ENCODE peak calls at places on chromosome 11, in eight cellular contexts. One of them, this sample, is unnamed.

GRCh38 chr11:7892751-7893356 is 38.2 kb downstream of the OR10A6 start:
- DNase-seq in HFFc6: peak
- DNase-seq in osteocyte: no peak
- DNase-seq in fibroblast of the aortic adventitia: peak
- DNase-seq in DND-41: peak
- DNase-seq in heart right ventricle: no peak
- DNase-seq in GM10248: peak
- DNase-seq in cardiac muscle cell: peak
- DNase-seq in this sample: no peak

GRCh38 chr11:77515063-77515462 is 41.2 kb upstream of the PAK1 start:
- DNase-seq in HFFc6: no peak
- DNase-seq in fibroblast of the aortic adventitia: no peak
- DNase-seq in osteocyte: no peak
- DNase-seq in heart right ventricle: no peak
- DNase-seq in DND-41: no peak
- DNase-seq in GM10248: no peak
- DNase-seq in cardiac muscle cell: no peak
- DNase-seq in this sample: no peak

GRCh38 chr11:17063171-17064002 is 14.1 kb downstream of the RPS13 start:
- DNase-seq in GM10248: peak
- DNase-seq in cardiac muscle cell: peak
- DNase-seq in DND-41: peak
- DNase-seq in osteocyte: peak
- DNase-seq in HFFc6: peak
- DNase-seq in heart right ventricle: peak
- DNase-seq in fibroblast of the aortic adventitia: peak
- DNase-seq in this sample: peak

GRCh38 chr11:17552392-17553248 is 5.6 kb downstream of the OTOG start:
- DNase-seq in fibroblast of the aortic adventitia: no peak
- DNase-seq in cardiac muscle cell: no peak
- DNase-seq in heart right ventricle: no peak
- DNase-seq in GM10248: no peak
- DNase-seq in HFFc6: no peak
- DNase-seq in osteocyte: no peak
- DNase-seq in DND-41: no peak
- DNase-seq in this sample: no peak

GRCh38 chr11:36231300-36231699 is 57.9 kb downstream of the COMMD9 start:
- DNase-seq in HFFc6: peak
- DNase-seq in cardiac muscle cell: peak
- DNase-seq in GM10248: no peak
- DNase-seq in osteocyte: no peak
- DNase-seq in heart right ventricle: no peak
- DNase-seq in DND-41: no peak
- DNase-seq in fibroblast of the aortic adventitia: peak
- DNase-seq in this sample: no peak

GRCh38 chr11:126166413-126166812 is 45.0 kb downstream of the RPUSD4 start:
- DNase-seq in HFFc6: no peak
- DNase-seq in DND-41: no peak
- DNase-seq in osteocyte: no peak
- DNase-seq in GM10248: no peak
- DNase-seq in heart right ventricle: no peak
- DNase-seq in cardiac muscle cell: no peak
- DNase-seq in fibroblast of the aortic adventitia: no peak
- DNase-seq in this sample: no peak

GRCh38 chr11:42543844-42544243 is 768.0 kb upstream of the API5 start:
- DNase-seq in fibroblast of the aortic adventitia: no peak
- DNase-seq in GM10248: no peak
- DNase-seq in heart right ventricle: no peak
- DNase-seq in osteocyte: no peak
- DNase-seq in DND-41: no peak
- DNase-seq in cardiac muscle cell: no peak
- DNase-seq in HFFc6: no peak
- DNase-seq in this sample: no peak

GRCh38 chr11:67270256-67271211 is 4.3 kb downstream of the GRK2 start:
- DNase-seq in cardiac muscle cell: peak
- DNase-seq in fibroblast of the aortic adventitia: no peak
- DNase-seq in osteocyte: no peak
- DNase-seq in GM10248: no peak
- DNase-seq in DND-41: peak
- DNase-seq in heart right ventricle: peak
- DNase-seq in HFFc6: no peak
- DNase-seq in this sample: no peak

GRCh38 chr11:20110908-20111669 is 49.2 kb downstream of the DBX1 start:
- DNase-seq in osteocyte: peak
- DNase-seq in cardiac muscle cell: peak
- DNase-seq in fibroblast of the aortic adventitia: peak
- DNase-seq in DND-41: peak
- DNase-seq in GM10248: peak
- DNase-seq in heart right ventricle: peak
- DNase-seq in HFFc6: peak
- DNase-seq in this sample: no peak

GRCh38 chr11:77309401-77310085 is 8.1 kb upstream of the GDPD4 start:
- DNase-seq in HFFc6: no peak
- DNase-seq in fibroblast of the aortic adventitia: no peak
- DNase-seq in DND-41: no peak
- DNase-seq in GM10248: no peak
- DNase-seq in osteocyte: no peak
- DNase-seq in cardiac muscle cell: no peak
- DNase-seq in heart right ventricle: no peak
- DNase-seq in this sample: no peak

GRCh38 chr11:86372586-86372985 is 2.1 kb upstream of the CCDC81 start:
- DNase-seq in DND-41: no peak
- DNase-seq in fibroblast of the aortic adventitia: no peak
- DNase-seq in HFFc6: no peak
- DNase-seq in GM10248: no peak
- DNase-seq in osteocyte: no peak
- DNase-seq in cardiac muscle cell: no peak
- DNase-seq in heart right ventricle: no peak
- DNase-seq in this sample: no peak

GRCh38 chr11:111077938-111078337 is 167.6 kb upstream of the POU2AF2 start:
- DNase-seq in DND-41: no peak
- DNase-seq in osteocyte: no peak
- DNase-seq in HFFc6: no peak
- DNase-seq in fibroblast of the aortic adventitia: no peak
- DNase-seq in cardiac muscle cell: no peak
- DNase-seq in heart right ventricle: no peak
- DNase-seq in GM10248: no peak
- DNase-seq in this sample: no peak

GRCh38 chr11:4072668-4073285 is 21.8 kb upstream of the RRM1 start:
- DNase-seq in heart right ventricle: peak
- DNase-seq in fibroblast of the aortic adventitia: peak
- DNase-seq in GM10248: peak
- DNase-seq in DND-41: peak
- DNase-seq in HFFc6: peak
- DNase-seq in cardiac muscle cell: peak
- DNase-seq in osteocyte: no peak
- DNase-seq in this sample: no peak

GRCh38 chr11:44327730-44328691 is 18.1 kb upstream of the ALX4 start:
- DNase-seq in cardiac muscle cell: no peak
- DNase-seq in GM10248: no peak
- DNase-seq in fibroblast of the aortic adventitia: no peak
- DNase-seq in HFFc6: no peak
- DNase-seq in osteocyte: no peak
- DNase-seq in DND-41: no peak
- DNase-seq in heart right ventricle: no peak
- DNase-seq in this sample: no peak
- TF ChIP-seq CTCF in cardiac muscle cell: peak
- TF ChIP-seq CTCF in GM10248: no peak
- TF ChIP-seq CTCF in fibroblast of the aortic adventitia: no peak
- TF ChIP-seq CTCF in HFFc6: peak
- TF ChIP-seq CTCF in osteocyte: peak
- TF ChIP-seq CTCF in DND-41: no peak
- TF ChIP-seq CTCF in heart right ventricle: no peak
- TF ChIP-seq CTCF in this sample: no peak

GRCh38 chr11:98260983-98261382 is 759.8 kb upstream of the CNTN5 start:
- DNase-seq in GM10248: no peak
- DNase-seq in HFFc6: no peak
- DNase-seq in fibroblast of the aortic adventitia: no peak
- DNase-seq in heart right ventricle: no peak
- DNase-seq in cardiac muscle cell: no peak
- DNase-seq in DND-41: no peak
- DNase-seq in osteocyte: no peak
- DNase-seq in this sample: no peak
- TF ChIP-seq CTCF in GM10248: no peak
- TF ChIP-seq CTCF in HFFc6: peak
- TF ChIP-seq CTCF in fibroblast of the aortic adventitia: peak
- TF ChIP-seq CTCF in heart right ventricle: no peak
- TF ChIP-seq CTCF in cardiac muscle cell: peak
- TF ChIP-seq CTCF in DND-41: no peak
- TF ChIP-seq CTCF in osteocyte: peak
- TF ChIP-seq CTCF in this sample: no peak

DNA sequence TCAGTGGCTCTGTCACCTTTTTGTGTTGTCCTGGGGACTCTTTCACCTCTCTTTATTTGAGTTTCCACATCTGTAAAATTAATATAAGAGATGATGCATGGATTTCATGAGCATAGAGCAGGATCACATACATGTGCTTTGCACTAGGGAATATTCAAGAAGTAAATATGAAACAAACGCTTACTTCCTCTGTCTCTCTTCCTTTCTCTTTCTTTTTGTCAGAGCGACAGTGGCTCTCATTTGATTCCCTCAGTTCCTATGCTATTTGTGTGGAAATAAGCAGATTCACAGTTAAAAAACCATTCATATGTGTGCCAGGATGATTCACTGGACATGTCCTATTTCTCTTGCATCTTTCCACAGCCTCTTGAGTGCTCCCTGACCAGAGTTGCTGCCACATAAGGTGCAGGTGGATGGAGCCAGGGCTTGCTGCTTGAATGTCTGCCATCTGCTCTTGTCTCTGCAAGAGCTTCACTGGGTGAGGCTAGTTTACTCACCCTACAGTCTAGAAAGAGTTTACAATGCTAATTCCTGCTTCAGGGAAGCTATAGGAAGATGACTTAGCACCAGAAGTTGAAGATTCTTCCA is 532.9 kb downstream of the ETS1 start:
- DNase-seq in DND-41: peak
- DNase-seq in fibroblast of the aortic adventitia: peak
- DNase-seq in osteocyte: no peak
- DNase-seq in heart right ventricle: no peak
- DNase-seq in HFFc6: peak
- DNase-seq in cardiac muscle cell: no peak
- DNase-seq in GM10248: no peak
- DNase-seq in this sample: no peak
- TF ChIP-seq CTCF in DND-41: no peak
- TF ChIP-seq CTCF in fibroblast of the aortic adventitia: no peak
- TF ChIP-seq CTCF in osteocyte: no peak
- TF ChIP-seq CTCF in heart right ventricle: no peak
- TF ChIP-seq CTCF in HFFc6: no peak
- TF ChIP-seq CTCF in cardiac muscle cell: no peak
- TF ChIP-seq CTCF in GM10248: no peak
- TF ChIP-seq CTCF in this sample: no peak

GRCh38 chr11:60264644-60265043 is 15.8 kb upstream of the MS4A4A start:
- DNase-seq in cardiac muscle cell: no peak
- DNase-seq in fibroblast of the aortic adventitia: no peak
- DNase-seq in HFFc6: no peak
- DNase-seq in heart right ventricle: no peak
- DNase-seq in DND-41: no peak
- DNase-seq in osteocyte: no peak
- DNase-seq in GM10248: no peak
- DNase-seq in this sample: no peak

GRCh38 chr11:60261014-60261413 is 18.1 kb upstream of the MS4A4E start:
- DNase-seq in GM10248: no peak
- DNase-seq in DND-41: no peak
- DNase-seq in osteocyte: no peak
- DNase-seq in cardiac muscle cell: no peak
- DNase-seq in HFFc6: no peak
- DNase-seq in fibroblast of the aortic adventitia: no peak
- DNase-seq in heart right ventricle: no peak
- DNase-seq in this sample: no peak

GRCh38 chr11:60263434-60263833 is 17.0 kb upstream of the MS4A4A start:
- DNase-seq in HFFc6: no peak
- DNase-seq in heart right ventricle: no peak
- DNase-seq in DND-41: no peak
- DNase-seq in cardiac muscle cell: no peak
- DNase-seq in osteocyte: no peak
- DNase-seq in fibroblast of the aortic adventitia: no peak
- DNase-seq in GM10248: no peak
- DNase-seq in this sample: no peak

DNA sequence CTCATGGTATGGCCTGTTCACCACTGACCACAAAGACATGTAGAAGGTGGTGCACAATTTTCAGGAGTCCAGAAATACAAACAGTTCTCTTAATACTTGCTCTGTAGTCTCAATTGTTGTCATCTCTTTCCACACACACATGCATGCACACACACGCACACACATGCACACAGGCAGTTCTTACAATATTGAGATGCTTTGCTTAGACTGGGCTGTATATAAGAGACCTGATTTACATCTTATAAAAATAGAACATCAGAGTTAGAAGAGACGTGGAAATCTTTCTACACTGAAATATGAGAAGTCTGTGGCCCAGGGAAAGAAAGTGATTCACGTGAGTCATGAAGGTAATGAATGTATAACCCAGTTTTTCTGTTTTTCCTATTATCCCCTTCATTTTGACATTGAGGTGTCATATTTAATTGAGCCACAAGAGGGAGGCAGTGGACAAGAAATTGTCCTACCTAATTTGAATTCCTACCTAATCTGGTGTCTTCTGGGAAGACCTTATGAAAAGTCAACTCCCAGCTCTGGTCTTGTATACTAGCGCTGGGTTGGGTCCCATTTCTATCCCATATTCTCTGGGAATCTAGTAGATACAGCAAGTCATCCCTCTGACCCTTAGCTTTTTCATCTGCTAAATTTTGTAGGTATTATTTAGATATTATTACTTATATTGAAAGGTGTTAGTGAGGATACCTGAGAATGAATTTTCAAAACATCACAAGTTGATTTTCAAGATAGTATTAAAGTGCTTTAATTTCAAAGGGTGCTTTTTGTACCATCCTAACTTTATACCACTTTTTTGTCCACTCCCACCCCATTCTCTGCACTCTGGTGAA is 14.9 kb upstream of the MS4A4A start:
- DNase-seq in cardiac muscle cell: peak
- DNase-seq in HFFc6: peak
- DNase-seq in DND-41: peak
- DNase-seq in fibroblast of the aortic adventitia: peak
- DNase-seq in GM10248: peak
- DNase-seq in heart right ventricle: peak
- DNase-seq in osteocyte: no peak
- DNase-seq in this sample: no peak
- TF ChIP-seq CTCF in cardiac muscle cell: peak
- TF ChIP-seq CTCF in HFFc6: peak
- TF ChIP-seq CTCF in DND-41: peak
- TF ChIP-seq CTCF in fibroblast of the aortic adventitia: peak
- TF ChIP-seq CTCF in GM10248: peak
- TF ChIP-seq CTCF in heart right ventricle: peak
- TF ChIP-seq CTCF in osteocyte: peak
- TF ChIP-seq CTCF in this sample: no peak

GRCh38 chr11:47216141-47216798 is 1.5 kb downstream of the DDB2 start:
- DNase-seq in osteocyte: peak
- DNase-seq in GM10248: peak
- DNase-seq in HFFc6: peak
- DNase-seq in heart right ventricle: peak
- DNase-seq in DND-41: peak
- DNase-seq in cardiac muscle cell: peak
- DNase-seq in fibroblast of the aortic adventitia: peak
- DNase-seq in this sample: no peak
- TF ChIP-seq CTCF in osteocyte: peak
- TF ChIP-seq CTCF in GM10248: peak
- TF ChIP-seq CTCF in HFFc6: peak
- TF ChIP-seq CTCF in heart right ventricle: no peak
- TF ChIP-seq CTCF in DND-41: peak
- TF ChIP-seq CTCF in cardiac muscle cell: no peak
- TF ChIP-seq CTCF in fibroblast of the aortic adventitia: no peak
- TF ChIP-seq CTCF in this sample: no peak

GRCh38 chr11:299951-300735 is 817 bp upstream of the IFITM5 start:
- DNase-seq in osteocyte: no peak
- DNase-seq in GM10248: no peak
- DNase-seq in fibroblast of the aortic adventitia: peak
- DNase-seq in HFFc6: no peak
- DNase-seq in cardiac muscle cell: peak
- DNase-seq in DND-41: peak
- DNase-seq in heart right ventricle: no peak
- DNase-seq in this sample: no peak
- TF ChIP-seq CTCF in osteocyte: no peak
- TF ChIP-seq CTCF in GM10248: peak
- TF ChIP-seq CTCF in fibroblast of the aortic adventitia: peak
- TF ChIP-seq CTCF in HFFc6: peak
- TF ChIP-seq CTCF in cardiac muscle cell: peak
- TF ChIP-seq CTCF in DND-41: peak
- TF ChIP-seq CTCF in heart right ventricle: no peak
- TF ChIP-seq CTCF in this sample: no peak

This sample was measured in omental fat pad.